ENCODE peak calls at places on chromosome 3, in nine cellular contexts. H is WTC11; D is iPS DF 6.9; E is breast epithelium; K is NCI-H1092; M is effector memory CD8-positive, alpha-beta T cell; G is SW480; Z is RWPE1; X is COLO829. F is an unnamed sample.

GRCh38 chr3:184262166-184262926 is 993 bp upstream of the CAMK2N2 start:
- DNase-seq in X (no peak), Z (no peak), K (peak), H (peak), M (peak), D (no peak), G (no peak), E (no peak), F (peak)

GRCh38 chr3:124774305-124774673 is 44.0 kb downstream of the UMPS start:
- DNase-seq in Z (peak), X (peak), D (peak), M (no peak), H (peak), G (peak), E (peak), K (no peak), F (peak)

GRCh38 chr3:1693145-1693544 is 405.5 kb upstream of the CNTN4 start:
- DNase-seq in D (no peak), Z (no peak), M (no peak), K (no peak), X (no peak), G (no peak), H (no peak), E (no peak), F (no peak)

GRCh38 chr3:147799601-147800000 is 390.4 kb downstream of the ZIC1 start:
- DNase-seq in Z (no peak), M (no peak), K (no peak), E (no peak), H (no peak), X (no peak), D (no peak), G (no peak), F (no peak)

GRCh38 chr3:54835701-54836100 is 92.2 kb downstream of the LRTM1 start:
- DNase-seq in D (no peak), G (no peak), H (no peak), M (no peak), Z (no peak), K (no peak), E (no peak), X (no peak), F (no peak)

GRCh38 chr3:148957586-148957985 is 33.8 kb upstream of the GYG1 start:
- DNase-seq in E (no peak), G (no peak), Z (no peak), M (no peak), X (no peak), H (peak), K (no peak), D (no peak), F (no peak)

GRCh38 chr3:150286390-150287147 is 121.5 kb upstream of the TSC22D2 start:
- DNase-seq in Z (peak), D (peak), E (no peak), M (peak), G (peak), X (peak), K (peak), H (no peak), F (peak)

GRCh38 chr3:133834621-133835417 is 29.2 kb downstream of the SRPRB start:
- DNase-seq in Z (no peak), X (no peak), D (no peak), H (no peak), K (no peak), M (no peak), G (no peak), E (no peak), F (no peak)

GRCh38 chr3:46277476-46277875 is 35.2 kb downstream of the CCR3 start:
- DNase-seq in H (no peak), D (no peak), K (no peak), Z (no peak), M (no peak), X (no peak), E (no peak), G (no peak), F (no peak)

GRCh38 chr3:128293930-128294329 is 140.6 kb downstream of the EEFSEC start:
- DNase-seq in E (peak), K (no peak), Z (no peak), X (no peak), G (no peak), H (no peak), M (no peak), D (no peak), F (no peak)

GRCh38 chr3:4804161-4805058 is 174.8 kb upstream of the BHLHE40 start:
- DNase-seq in E (no peak), K (no peak), G (no peak), H (no peak), M (no peak), Z (no peak), D (no peak), X (no peak), F (no peak)

GRCh38 chr3:143203848-143204247 is 84.3 kb downstream of the CHST2 start:
- DNase-seq in D (no peak), M (no peak), H (no peak), G (no peak), E (no peak), Z (peak), X (no peak), K (no peak), F (no peak)

GRCh38 chr3:146577662-146578061 is 27.5 kb downstream of the PLSCR5 start:
- DNase-seq in K (no peak), D (no peak), M (peak), Z (peak), X (peak), H (no peak), G (peak), E (no peak), F (peak)

GRCh38 chr3:114143817-114144216 is 35.0 kb downstream of the DRD3 start:
- DNase-seq in E (no peak), D (no peak), Z (no peak), K (no peak), G (no peak), H (no peak), M (no peak), X (no peak), F (no peak)

GRCh38 chr3:197367081-197367780 is 68.8 kb upstream of the DLG1 start:
- DNase-seq in K (peak), M (no peak), D (no peak), E (peak), H (no peak), Z (peak), G (no peak), X (peak), F (peak)

GRCh38 chr3:136818191-136818850 is 605 bp upstream of the SLC35G2 start:
- DNase-seq in M (peak), H (peak), D (peak), Z (peak), K (no peak), E (no peak), G (peak), X (peak), F (no peak)